ENCODE peak calls at places on chromosomes 11 and 22, in five cellular contexts. One of them, this sample, is unnamed.

GRCh38 chr11:10934293-10934850 is 76.5 kb upstream of the ZBED5 start:
- DNase-seq in GM12878: no peak
- DNase-seq in stimulated activated CD4-positive, alpha-beta T cell treated with anti-CD3 and anti-CD28 coated beads, Interleukin-4, amount 100 ng/mL, for 1 hour: no peak
- DNase-seq in PC-3: peak; percentile 27
- DNase-seq in RCC 7860: no peak
- DNase-seq in this sample: no peak

GRCh38 chr11:69032833-69033232 is 15.9 kb upstream of the TPCN2 start:
- DNase-seq in GM12878: no peak
- DNase-seq in stimulated activated CD4-positive, alpha-beta T cell treated with anti-CD3 and anti-CD28 coated beads, Interleukin-4, amount 100 ng/mL, for 1 hour: no peak
- DNase-seq in PC-3: no peak
- DNase-seq in RCC 7860: no peak
- DNase-seq in this sample: no peak

GRCh38 chr22:39348909-39349505 is 784 bp upstream of the SYNGR1 start:
- DNase-seq in GM12878: no peak
- DNase-seq in stimulated activated CD4-positive, alpha-beta T cell treated with anti-CD3 and anti-CD28 coated beads, Interleukin-4, amount 100 ng/mL, for 1 hour: no peak
- DNase-seq in PC-3: no peak
- DNase-seq in RCC 7860: no peak
- DNase-seq in this sample: no peak

GRCh38 chr22:31486951-31487350 is 2.7 kb downstream of the EIF4ENIF1 start:
- DNase-seq in GM12878: no peak
- DNase-seq in stimulated activated CD4-positive, alpha-beta T cell treated with anti-CD3 and anti-CD28 coated beads, Interleukin-4, amount 100 ng/mL, for 1 hour: no peak
- DNase-seq in PC-3: no peak
- DNase-seq in RCC 7860: no peak
- DNase-seq in this sample: no peak

GRCh38 chr11:128790200-128790599 is 76.9 kb downstream of the KCNJ1 start:
- DNase-seq in GM12878: no peak
- DNase-seq in stimulated activated CD4-positive, alpha-beta T cell treated with anti-CD3 and anti-CD28 coated beads, Interleukin-4, amount 100 ng/mL, for 1 hour: no peak
- DNase-seq in PC-3: peak; percentile 32
- DNase-seq in RCC 7860: no peak
- DNase-seq in this sample: no peak

GRCh38 chr11:18700375-18700774 is 1.8 kb downstream of the TMEM86A start:
- DNase-seq in GM12878: no peak
- DNase-seq in stimulated activated CD4-positive, alpha-beta T cell treated with anti-CD3 and anti-CD28 coated beads, Interleukin-4, amount 100 ng/mL, for 1 hour: no peak
- DNase-seq in PC-3: peak; percentile 33
- DNase-seq in RCC 7860: no peak
- DNase-seq in this sample: no peak

GRCh38 chr11:116787786-116788486 is at the start of gene ZPR1:
- DNase-seq in GM12878: no peak
- DNase-seq in stimulated activated CD4-positive, alpha-beta T cell treated with anti-CD3 and anti-CD28 coated beads, Interleukin-4, amount 100 ng/mL, for 1 hour: peak; percentile 84
- DNase-seq in PC-3: peak; percentile 64
- DNase-seq in RCC 7860: no peak
- DNase-seq in this sample: peak; percentile 92

GRCh38 chr11:44305643-44306468 is 4.1 kb downstream of the ALX4 start:
- DNase-seq in GM12878: no peak
- DNase-seq in stimulated activated CD4-positive, alpha-beta T cell treated with anti-CD3 and anti-CD28 coated beads, Interleukin-4, amount 100 ng/mL, for 1 hour: peak; percentile 22
- DNase-seq in PC-3: no peak
- DNase-seq in RCC 7860: no peak
- DNase-seq in this sample: no peak

GRCh38 chr11:115193931-115194797 is 310.1 kb downstream of the CADM1 start:
- DNase-seq in GM12878: peak; percentile 19
- DNase-seq in stimulated activated CD4-positive, alpha-beta T cell treated with anti-CD3 and anti-CD28 coated beads, Interleukin-4, amount 100 ng/mL, for 1 hour: no peak
- DNase-seq in PC-3: no peak
- DNase-seq in RCC 7860: no peak
- DNase-seq in this sample: no peak

GRCh38 chr11:14974021-14974698 is 2.0 kb upstream of the CALCA start:
- DNase-seq in GM12878: no peak
- DNase-seq in stimulated activated CD4-positive, alpha-beta T cell treated with anti-CD3 and anti-CD28 coated beads, Interleukin-4, amount 100 ng/mL, for 1 hour: peak; percentile 10
- DNase-seq in PC-3: no peak
- DNase-seq in RCC 7860: no peak
- DNase-seq in this sample: no peak

GRCh38 chr22:19244600-19245352 is 46.7 kb downstream of the CLTCL1 start:
- DNase-seq in GM12878: no peak
- DNase-seq in stimulated activated CD4-positive, alpha-beta T cell treated with anti-CD3 and anti-CD28 coated beads, Interleukin-4, amount 100 ng/mL, for 1 hour: no peak
- DNase-seq in PC-3: no peak
- DNase-seq in RCC 7860: no peak
- DNase-seq in this sample: no peak

GRCh38 chr22:32410459-32410858 is 1.6 kb downstream of the RTCB start:
- DNase-seq in GM12878: no peak
- DNase-seq in stimulated activated CD4-positive, alpha-beta T cell treated with anti-CD3 and anti-CD28 coated beads, Interleukin-4, amount 100 ng/mL, for 1 hour: no peak
- DNase-seq in PC-3: peak; percentile 22
- DNase-seq in RCC 7860: no peak
- DNase-seq in this sample: no peak

GRCh38 chr22:45319319-45319675 is 9.6 kb downstream of the FAM118A start:
- DNase-seq in GM12878: no peak
- DNase-seq in stimulated activated CD4-positive, alpha-beta T cell treated with anti-CD3 and anti-CD28 coated beads, Interleukin-4, amount 100 ng/mL, for 1 hour: no peak
- DNase-seq in PC-3: no peak
- DNase-seq in RCC 7860: no peak
- DNase-seq in this sample: no peak

GRCh38 chr11:122285444-122285843 is 169.4 kb upstream of the BLID start:
- DNase-seq in GM12878: no peak
- DNase-seq in stimulated activated CD4-positive, alpha-beta T cell treated with anti-CD3 and anti-CD28 coated beads, Interleukin-4, amount 100 ng/mL, for 1 hour: no peak
- DNase-seq in PC-3: no peak
- DNase-seq in RCC 7860: no peak
- DNase-seq in this sample: no peak

GRCh38 chr11:4607782-4608666 is at the start of gene TRIM68:
- DNase-seq in GM12878: peak; percentile 82
- DNase-seq in stimulated activated CD4-positive, alpha-beta T cell treated with anti-CD3 and anti-CD28 coated beads, Interleukin-4, amount 100 ng/mL, for 1 hour: peak; percentile 95
- DNase-seq in PC-3: peak; percentile 94
- DNase-seq in RCC 7860: peak; percentile 83
- DNase-seq in this sample: peak; percentile 89

GRCh38 chr11:8288166-8288772 is 24.6 kb upstream of the LMO1 start:
- DNase-seq in GM12878: no peak
- DNase-seq in stimulated activated CD4-positive, alpha-beta T cell treated with anti-CD3 and anti-CD28 coated beads, Interleukin-4, amount 100 ng/mL, for 1 hour: no peak
- DNase-seq in PC-3: peak; percentile 20
- DNase-seq in RCC 7860: no peak
- DNase-seq in this sample: no peak

GRCh38 chr22:36986242-36986821 is 32.9 kb downstream of the TST start:
- DNase-seq in GM12878: no peak
- DNase-seq in stimulated activated CD4-positive, alpha-beta T cell treated with anti-CD3 and anti-CD28 coated beads, Interleukin-4, amount 100 ng/mL, for 1 hour: peak; percentile 28
- DNase-seq in PC-3: peak; percentile 65
- DNase-seq in RCC 7860: peak; percentile 36
- DNase-seq in this sample: no peak

GRCh38 chr11:31689559-31689958 is 121.6 kb downstream of the PAX6 start:
- DNase-seq in GM12878: no peak
- DNase-seq in stimulated activated CD4-positive, alpha-beta T cell treated with anti-CD3 and anti-CD28 coated beads, Interleukin-4, amount 100 ng/mL, for 1 hour: no peak
- DNase-seq in PC-3: no peak
- DNase-seq in RCC 7860: no peak
- DNase-seq in this sample: no peak

GRCh38 chr11:32858731-32859130 is 29.0 kb downstream of the PRRG4 start:
- DNase-seq in GM12878: no peak
- DNase-seq in stimulated activated CD4-positive, alpha-beta T cell treated with anti-CD3 and anti-CD28 coated beads, Interleukin-4, amount 100 ng/mL, for 1 hour: no peak
- DNase-seq in PC-3: peak; percentile 16
- DNase-seq in RCC 7860: no peak
- DNase-seq in this sample: no peak

GRCh38 chr22:34878996-34879395 is 187.0 kb upstream of the ISX start:
- DNase-seq in GM12878: no peak
- DNase-seq in stimulated activated CD4-positive, alpha-beta T cell treated with anti-CD3 and anti-CD28 coated beads, Interleukin-4, amount 100 ng/mL, for 1 hour: no peak
- DNase-seq in PC-3: no peak
- DNase-seq in RCC 7860: peak; percentile 67
- DNase-seq in this sample: no peak

GRCh38 chr11:21258414-21258813 is 589.0 kb downstream of the NELL1 start:
- DNase-seq in GM12878: no peak
- DNase-seq in stimulated activated CD4-positive, alpha-beta T cell treated with anti-CD3 and anti-CD28 coated beads, Interleukin-4, amount 100 ng/mL, for 1 hour: no peak
- DNase-seq in PC-3: no peak
- DNase-seq in RCC 7860: no peak
- DNase-seq in this sample: no peak

GRCh38 chr11:93870616-93871015 is 20.2 kb upstream of the VSTM5 start:
- DNase-seq in GM12878: no peak
- DNase-seq in stimulated activated CD4-positive, alpha-beta T cell treated with anti-CD3 and anti-CD28 coated beads, Interleukin-4, amount 100 ng/mL, for 1 hour: no peak
- DNase-seq in PC-3: no peak
- DNase-seq in RCC 7860: no peak
- DNase-seq in this sample: no peak

GRCh38 chr11:112785104-112785503 is 176.1 kb upstream of the NCAM1 start:
- DNase-seq in GM12878: no peak
- DNase-seq in stimulated activated CD4-positive, alpha-beta T cell treated with anti-CD3 and anti-CD28 coated beads, Interleukin-4, amount 100 ng/mL, for 1 hour: no peak
- DNase-seq in PC-3: no peak
- DNase-seq in RCC 7860: no peak
- DNase-seq in this sample: no peak

GRCh38 chr22:36729321-36729720 is 25.8 kb upstream of the CACNG2 start:
- DNase-seq in GM12878: no peak
- DNase-seq in stimulated activated CD4-positive, alpha-beta T cell treated with anti-CD3 and anti-CD28 coated beads, Interleukin-4, amount 100 ng/mL, for 1 hour: no peak
- DNase-seq in PC-3: no peak
- DNase-seq in RCC 7860: no peak
- DNase-seq in this sample: no peak

GRCh38 chr11:121250843-121251242 is 41.7 kb upstream of the SC5D start:
- DNase-seq in GM12878: no peak
- DNase-seq in stimulated activated CD4-positive, alpha-beta T cell treated with anti-CD3 and anti-CD28 coated beads, Interleukin-4, amount 100 ng/mL, for 1 hour: no peak
- DNase-seq in PC-3: peak; percentile 86
- DNase-seq in RCC 7860: no peak
- DNase-seq in this sample: no peak

GRCh38 chr11:102279641-102280170 is 37.6 kb upstream of the BIRC3 start:
- DNase-seq in GM12878: peak; percentile 68
- DNase-seq in stimulated activated CD4-positive, alpha-beta T cell treated with anti-CD3 and anti-CD28 coated beads, Interleukin-4, amount 100 ng/mL, for 1 hour: no peak
- DNase-seq in PC-3: peak; percentile 63
- DNase-seq in RCC 7860: no peak
- DNase-seq in this sample: peak; percentile 19

GRCh38 chr22:38413085-38414008 is 41.7 kb downstream of the KCNJ4 start:
- DNase-seq in GM12878: no peak
- DNase-seq in stimulated activated CD4-positive, alpha-beta T cell treated with anti-CD3 and anti-CD28 coated beads, Interleukin-4, amount 100 ng/mL, for 1 hour: no peak
- DNase-seq in PC-3: no peak
- DNase-seq in RCC 7860: no peak
- DNase-seq in this sample: peak; percentile 28

GRCh38 chr11:61164610-61165424 is 3.6 kb upstream of the VPS37C start:
- DNase-seq in GM12878: no peak
- DNase-seq in stimulated activated CD4-positive, alpha-beta T cell treated with anti-CD3 and anti-CD28 coated beads, Interleukin-4, amount 100 ng/mL, for 1 hour: no peak
- DNase-seq in PC-3: no peak
- DNase-seq in RCC 7860: no peak
- DNase-seq in this sample: no peak

GRCh38 chr11:112613051-112613972 is 347.9 kb upstream of the NCAM1 start:
- DNase-seq in GM12878: no peak
- DNase-seq in stimulated activated CD4-positive, alpha-beta T cell treated with anti-CD3 and anti-CD28 coated beads, Interleukin-4, amount 100 ng/mL, for 1 hour: no peak
- DNase-seq in PC-3: peak; percentile 42
- DNase-seq in RCC 7860: peak; percentile 3
- DNase-seq in this sample: no peak

GRCh38 chr22:45019861-45020655 is 10.3 kb upstream of the PHF21B start:
- DNase-seq in GM12878: no peak
- DNase-seq in stimulated activated CD4-positive, alpha-beta T cell treated with anti-CD3 and anti-CD28 coated beads, Interleukin-4, amount 100 ng/mL, for 1 hour: no peak
- DNase-seq in PC-3: no peak
- DNase-seq in RCC 7860: no peak
- DNase-seq in this sample: no peak

GRCh38 chr11:47259178-47259977 is 1.6 kb downstream of the NR1H3 start:
- DNase-seq in GM12878: no peak
- DNase-seq in stimulated activated CD4-positive, alpha-beta T cell treated with anti-CD3 and anti-CD28 coated beads, Interleukin-4, amount 100 ng/mL, for 1 hour: peak; percentile 46
- DNase-seq in PC-3: peak; percentile 82
- DNase-seq in RCC 7860: no peak
- DNase-seq in this sample: no peak

GRCh38 chr22:39522567-39523300 is 2.4 kb downstream of the ATF4 start:
- DNase-seq in GM12878: no peak
- DNase-seq in stimulated activated CD4-positive, alpha-beta T cell treated with anti-CD3 and anti-CD28 coated beads, Interleukin-4, amount 100 ng/mL, for 1 hour: no peak
- DNase-seq in PC-3: peak; percentile 50
- DNase-seq in RCC 7860: peak; percentile 27
- DNase-seq in this sample: no peak

GRCh38 chr11:72058416-72059034 is 21.8 kb downstream of the NUMA1 start:
- DNase-seq in GM12878: no peak
- DNase-seq in stimulated activated CD4-positive, alpha-beta T cell treated with anti-CD3 and anti-CD28 coated beads, Interleukin-4, amount 100 ng/mL, for 1 hour: no peak
- DNase-seq in PC-3: no peak
- DNase-seq in RCC 7860: no peak
- DNase-seq in this sample: no peak

GRCh38 chr11:64164392-64165312 is 1.3 kb downstream of the MACROD1 start:
- DNase-seq in GM12878: no peak
- DNase-seq in stimulated activated CD4-positive, alpha-beta T cell treated with anti-CD3 and anti-CD28 coated beads, Interleukin-4, amount 100 ng/mL, for 1 hour: no peak
- DNase-seq in PC-3: peak; percentile 61
- DNase-seq in RCC 7860: no peak
- DNase-seq in this sample: no peak